ENCODE peak calls at places on chromosome 15, in ten cellular contexts. F, E, X, N, S, V, A, Q, B and P are unnamed samples.

GRCh38 chr15:49215768-49216739 is 46.0 kb downstream of the GALK2 start:
- DNase-seq in F (no peak), E (peak; percentile 77), X (no peak), N (no peak), S (peak; percentile 88), V (peak; percentile 77), A (peak; percentile 11), Q (no peak), B (no peak), P (no peak)

GRCh38 chr15:23857028-23857641 is 170.0 kb upstream of the NDN start:
- DNase-seq in F (peak; percentile 51), E (no peak), X (no peak), N (no peak), S (peak; percentile 71), V (no peak), A (peak; percentile 50), Q (peak; percentile 50), B (peak; percentile 7), P (peak; percentile 1)

GRCh38 chr15:38073278-38073930 is 139.0 kb downstream of the TMCO5A start:
- DNase-seq in F (peak; percentile 55), E (no peak), X (no peak), N (no peak), S (peak; percentile 34), V (no peak), A (no peak), Q (peak; percentile 30), B (peak; percentile 48), P (no peak)

GRCh38 chr15:63942486-63943365 is 103.6 kb downstream of the DAPK2 start:
- DNase-seq in F (no peak), E (peak; percentile 46), X (no peak), N (no peak), S (no peak), V (no peak), A (no peak), Q (no peak), B (no peak), P (no peak)

GRCh38 chr15:79008666-79009065 is 63.8 kb upstream of the CTSH start:
- DNase-seq in F (no peak), E (no peak), X (no peak), N (no peak), S (peak; percentile 26), V (no peak), A (no peak), Q (no peak), B (no peak), P (no peak)

GRCh38 chr15:59160880-59161593 is 45.6 kb upstream of the LDHAL6B start:
- DNase-seq in F (peak; percentile 29), E (peak; percentile 30), X (peak; percentile 41), N (peak; percentile 3), S (peak; percentile 43), V (no peak), A (no peak), Q (no peak), B (no peak), P (no peak)

GRCh38 chr15:47711654-47712053 is 5.7 kb upstream of the SEMA6D start:
- DNase-seq in F (peak; percentile 40), E (peak; percentile 12), X (no peak), N (no peak), S (no peak), V (no peak), A (no peak), Q (no peak), B (peak; percentile 42), P (no peak)

GRCh38 chr15:68415501-68416157 is 16.3 kb downstream of the ITGA11 start:
- DNase-seq in F (no peak), E (no peak), X (no peak), N (no peak), S (no peak), V (no peak), A (no peak), Q (no peak), B (no peak), P (no peak)

GRCh38 chr15:81049835-81050234 is 49.1 kb downstream of the TLNRD1 start:
- DNase-seq in F (no peak), E (no peak), X (no peak), N (no peak), S (no peak), V (no peak), A (no peak), Q (no peak), B (no peak), P (no peak)

GRCh38 chr15:65920121-65920520 is 50.8 kb downstream of the RAB11A start:
- DNase-seq in F (no peak), E (peak; percentile 31), X (no peak), N (no peak), S (no peak), V (no peak), A (no peak), Q (no peak), B (no peak), P (no peak)

GRCh38 chr15:90540768-90541167 is 11.0 kb downstream of the CRTC3 start:
- DNase-seq in F (no peak), E (no peak), X (no peak), N (no peak), S (no peak), V (no peak), A (no peak), Q (no peak), B (no peak), P (no peak)

GRCh38 chr15:83559310-83559966 is 94.5 kb upstream of the ADAMTSL3 start:
- DNase-seq in F (peak; percentile 80), E (peak; percentile 69), X (peak; percentile 58), N (no peak), S (peak; percentile 76), V (no peak), A (peak; percentile 30), Q (peak; percentile 68), B (peak; percentile 72), P (peak; percentile 58)

GRCh38 chr15:85609492-85609891 is 185.2 kb downstream of the KLHL25 start:
- DNase-seq in F (no peak), E (no peak), X (no peak), N (no peak), S (no peak), V (no peak), A (no peak), Q (no peak), B (no peak), P (no peak)

GRCh38 chr15:19992428-19992827 is 549.2 kb downstream of the GOLGA6L6 start:
- DNase-seq in F (no peak), E (no peak), X (no peak), N (no peak), S (no peak), V (no peak), A (no peak), Q (no peak), B (no peak), P (no peak)

GRCh38 chr15:93495799-93496637 is 407.0 kb upstream of the RGMA start:
- DNase-seq in F (no peak), E (no peak), X (no peak), N (no peak), S (no peak), V (no peak), A (no peak), Q (no peak), B (no peak), P (no peak)

GRCh38 chr15:58056015-58056414 is 9.5 kb downstream of the ALDH1A2 start:
- DNase-seq in F (no peak), E (no peak), X (no peak), N (no peak), S (no peak), V (no peak), A (no peak), Q (no peak), B (no peak), P (no peak)
- H3K4me3 ChIP-seq in F (no peak overlapping the region), E (no peak overlapping the region), X (no peak overlapping the region), N (no peak overlapping the region), S (no peak overlapping the region), V (no peak overlapping the region), A (no peak overlapping the region), Q (no peak overlapping the region), B (no peak overlapping the region), P (no peak overlapping the region)

GRCh38 chr15:89461386-89461785 is 35.0 kb downstream of the RHCG start:
- DNase-seq in F (no peak), E (no peak), X (no peak), N (no peak), S (no peak), V (peak; percentile 42), A (no peak), Q (no peak), B (no peak), P (no peak)
- H3K4me3 ChIP-seq in F (no peak overlapping the region), E (no peak overlapping the region), X (no peak overlapping the region), N (no peak overlapping the region), S (no peak overlapping the region), V (no peak overlapping the region), A (no peak overlapping the region), Q (no peak overlapping the region), B (no peak overlapping the region), P (no peak overlapping the region)

DNA sequence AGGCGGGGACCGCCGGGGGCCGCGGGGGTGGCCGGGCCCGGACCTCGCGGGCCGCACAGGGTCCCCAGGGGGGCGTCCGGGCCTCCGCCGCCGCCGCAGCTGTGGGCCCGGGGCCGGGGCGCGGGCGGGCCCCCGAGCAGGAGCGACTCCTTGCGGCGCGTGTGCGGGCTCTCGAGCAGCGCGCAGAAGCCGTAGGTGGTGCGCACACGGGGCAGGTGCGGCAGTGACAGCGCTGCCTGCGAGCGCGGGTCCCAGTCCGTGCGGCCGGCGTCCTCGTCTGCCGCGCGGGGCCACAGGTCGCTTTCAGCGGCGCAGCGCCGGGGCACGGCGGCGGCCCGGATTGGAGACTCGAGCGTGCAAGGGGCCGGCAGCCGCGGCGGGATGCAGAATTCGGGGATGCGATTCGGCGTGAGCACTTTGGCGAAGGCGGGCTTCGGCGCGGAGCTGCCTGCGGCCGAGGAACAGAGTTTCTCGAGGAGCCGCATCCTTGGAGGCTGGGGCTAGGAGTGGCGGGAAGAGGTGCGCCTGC is 521 bp downstream of the C2CD4B start:
- DNase-seq in F (peak; percentile 47), E (peak; percentile 1), X (peak; percentile 16), N (no peak), S (peak; percentile 33), V (peak; percentile 62), A (peak; percentile 15), Q (no peak), B (no peak), P (no peak)
- H3K4me3 ChIP-seq in F (peak overlapping the region; percentile 62), E (no peak overlapping the region), X (no peak overlapping the region), N (peak overlapping the region; percentile 44), S (peak overlapping the region; percentile 28), V (peak overlapping the region; percentile 51), A (peak overlapping the region; percentile 38), Q (peak overlapping the region; percentile 49), B (no peak overlapping the region), P (peak overlapping the region; percentile 16)

GRCh38 chr15:45376967-45377629 is 1.2 kb downstream of the GATM start:
- DNase-seq in F (no peak), E (no peak), X (no peak), N (no peak), S (no peak), V (no peak), A (no peak), Q (no peak), B (no peak), P (no peak)

GRCh38 chr15:45378149-45378912 is at the start of gene GATM:
- DNase-seq in F (peak; percentile 80), E (peak; percentile 94), X (peak; percentile 27), N (no peak), S (peak; percentile 84), V (peak; percentile 83), A (peak; percentile 79), Q (peak; percentile 27), B (peak; percentile 79), P (peak; percentile 70)

GRCh38 chr15:45377630-45378148 is 655 bp downstream of the GATM start:
- DNase-seq in F (no peak), E (peak; percentile 10), X (no peak), N (no peak), S (peak; percentile 64), V (peak; percentile 65), A (peak; percentile 46), Q (no peak), B (no peak), P (no peak)

GRCh38 chr15:45376300-45376928 is 1.9 kb downstream of the GATM start:
- DNase-seq in F (no peak), E (no peak), X (no peak), N (no peak), S (no peak), V (no peak), A (no peak), Q (no peak), B (no peak), P (no peak)

GRCh38 chr15:45378913-45379262 is 544 bp upstream of the GATM start:
- DNase-seq in F (no peak), E (no peak), X (no peak), N (no peak), S (peak; percentile 10), V (no peak), A (no peak), Q (no peak), B (no peak), P (no peak)
- H3K4me3 ChIP-seq in F (peak overlapping the region; percentile 42), E (peak overlapping the region; percentile 64), X (peak overlapping the region; percentile 28), N (peak overlapping the region; percentile 57), S (peak overlapping the region; percentile 56), V (peak overlapping the region; percentile 61), A (peak overlapping the region; percentile 51), Q (peak overlapping the region; percentile 65), B (no peak overlapping the region), P (no peak overlapping the region)